ENCODE peak calls at places on chromosome 1, in seven cellular contexts. C is HL-60, Z is AG04450, D is cardiac muscle cell, U is brain microvascular endothelial cell, T is astrocyte of the spinal cord, E is psoas muscle. K is an unnamed sample.

GRCh38 chr1:110176299-110176956 is 26.1 kb downstream of the SLC6A17 start:
- DNase-seq in C (peak), D (peak), E (peak), U (no peak), Z (no peak), T (no peak), K (no peak)

GRCh38 chr1:37752583-37753471 is 12.1 kb downstream of the EPHA10 start:
- DNase-seq in T (no peak), D (peak), Z (no peak), C (no peak), U (peak), E (no peak), K (peak)

GRCh38 chr1:50603274-50604271 is 180.3 kb upstream of the DMRTA2 start:
- DNase-seq in C (no peak), T (peak), D (peak), Z (no peak), E (no peak), U (peak), K (peak)

GRCh38 chr1:150282558-150282958 is 204 bp downstream of the CIART start:
- DNase-seq in E (no peak), Z (no peak), C (no peak), D (no peak), T (no peak), U (no peak), K (no peak)

GRCh38 chr1:7390604-7391000 is 380.5 kb upstream of the VAMP3 start:
- DNase-seq in T (no peak), U (no peak), C (no peak), Z (no peak), D (no peak), E (no peak), K (no peak)

GRCh38 chr1:75079535-75080290 is 54.5 kb upstream of the LHX8 start:
- DNase-seq in D (peak), T (no peak), Z (no peak), C (no peak), U (no peak), E (no peak), K (no peak)

GRCh38 chr1:109980324-109981127 is 4.0 kb upstream of the AHCYL1 start:
- DNase-seq in C (peak), T (no peak), E (no peak), Z (no peak), D (peak), U (no peak), K (no peak)

GRCh38 chr1:193957556-193958095 is 771.2 kb upstream of the B3GALT2 start:
- DNase-seq in Z (no peak), E (no peak), T (no peak), C (no peak), U (no peak), D (no peak), K (no peak)

GRCh38 chr1:100461222-100461621 is 76.7 kb upstream of the GPR88 start:
- DNase-seq in E (peak), D (no peak), Z (no peak), T (no peak), C (no peak), U (no peak), K (no peak)

GRCh38 chr1:156767879-156768608 is 709 bp downstream of the PRCC start:
- DNase-seq in D (peak), T (no peak), U (no peak), Z (no peak), C (peak), E (peak), K (peak)

GRCh38 chr1:156767101-156767878 is at the start of gene PRCC:
- DNase-seq in Z (peak), C (peak), U (peak), E (peak), T (peak), D (peak), K (peak)

GRCh38 chr1:156765664-156766063 is 1.7 kb upstream of the PRCC start:
- DNase-seq in U (no peak), T (no peak), D (no peak), Z (no peak), C (peak), E (no peak), K (no peak)

GRCh38 chr1:156766288-156767100 is 841 bp upstream of the PRCC start:
- DNase-seq in C (no peak), E (no peak), Z (no peak), D (no peak), U (no peak), T (no peak), K (peak)

GRCh38 chr1:156768610-156769295 is 1.4 kb downstream of the PRCC start:
- DNase-seq in D (no peak), T (no peak), C (no peak), E (no peak), U (no peak), Z (no peak), K (no peak)
- H3K4me3 ChIP-seq in D (peak), T (peak), C (peak), E (peak), U (peak), Z (peak), K (peak)

GRCh38 chr1:148264374-148265276 is 112.5 kb upstream of the NBPF11 start:
- DNase-seq in U (peak), T (peak), D (peak), C (no peak), Z (no peak), E (no peak), K (peak)

GRCh38 chr1:148263128-148263905 is 111.2 kb upstream of the NBPF11 start:
- DNase-seq in U (peak), T (peak), E (peak), D (peak), C (peak), Z (no peak), K (peak)

DNA sequence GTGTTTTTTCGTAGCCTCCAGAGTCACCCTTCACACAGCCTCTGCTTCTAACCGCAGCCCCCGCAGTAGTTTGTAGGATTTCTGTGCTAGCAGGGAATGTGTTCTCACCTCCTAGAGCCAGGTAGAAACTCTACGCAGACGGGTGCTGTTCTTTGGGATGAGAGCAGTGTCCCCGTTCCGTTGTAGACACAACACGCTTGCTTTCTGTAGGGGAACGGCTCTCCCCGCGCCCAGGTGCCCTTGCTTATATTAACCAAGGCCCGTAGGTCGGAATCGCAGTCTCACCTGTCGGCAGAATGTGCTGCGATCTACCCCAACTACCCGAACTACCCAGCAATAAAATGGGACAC is 111.8 kb upstream of the NBPF11 start:
- DNase-seq in D (no peak), U (no peak), C (no peak), E (no peak), Z (no peak), T (no peak), K (no peak)
- H3K4me3 ChIP-seq in D (peak), U (peak), C (peak), E (peak), Z (peak), T (peak), K (peak)

GRCh38 chr1:182680901-182681300 is 3.5 kb downstream of the RGS8 start:
- DNase-seq in T (peak), D (no peak), U (no peak), Z (no peak), C (no peak), E (no peak), K (no peak)

GRCh38 chr1:182679684-182680083 is 4.7 kb downstream of the RGS8 start:
- DNase-seq in U (no peak), C (no peak), D (no peak), E (no peak), T (no peak), Z (no peak), K (no peak)

GRCh38 chr1:182680408-182680807 is 4.0 kb downstream of the RGS8 start:
- DNase-seq in Z (no peak), E (no peak), C (no peak), T (no peak), U (no peak), D (no peak), K (no peak)

GRCh38 chr1:182682898-182683501 is 1.4 kb downstream of the RGS8 start:
- DNase-seq in T (no peak), E (no peak), Z (no peak), C (no peak), D (no peak), U (no peak), K (no peak)

GRCh38 chr1:182681516-182681915 is 2.9 kb downstream of the RGS8 start:
- DNase-seq in Z (no peak), D (no peak), E (no peak), T (no peak), C (no peak), U (no peak), K (no peak)
- H3K4me3 ChIP-seq in Z (no peak), D (no peak), E (no peak), T (no peak), C (no peak), U (no peak), K (no peak)

DNA sequence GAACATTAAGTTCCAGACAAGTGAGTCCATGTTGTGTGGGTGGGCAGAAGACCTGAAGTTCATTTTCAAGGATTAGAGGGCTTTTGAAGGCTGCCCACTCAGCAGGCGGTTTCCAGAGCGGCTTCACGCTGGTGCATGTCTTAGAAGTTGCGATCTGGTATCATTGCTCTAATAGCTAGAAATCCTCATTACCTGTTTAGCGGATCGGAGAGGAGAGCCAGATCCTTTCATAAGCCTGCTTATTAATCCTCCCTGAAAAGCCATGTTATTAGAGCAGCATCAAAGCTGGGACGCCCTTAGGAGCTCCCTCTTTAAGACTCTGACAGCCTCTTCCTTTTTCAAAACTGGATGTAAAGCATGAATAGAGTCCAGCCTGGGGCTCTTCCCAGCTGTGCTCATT is 13.8 kb upstream of the CTSE start:
- DNase-seq in D (no peak), U (no peak), C (no peak), E (no peak), T (no peak), Z (no peak), K (no peak)
- H3K4me3 ChIP-seq in D (no peak), U (no peak), C (no peak), E (no peak), T (no peak), Z (no peak), K (no peak)

GRCh38 chr1:155186955-155187891 is 13.6 kb downstream of the TRIM46 start:
- DNase-seq in U (no peak), Z (no peak), C (no peak), T (no peak), D (no peak), E (no peak), K (no peak)
- H3K4me3 ChIP-seq in U (no peak), Z (no peak), C (no peak), T (no peak), D (no peak), E (no peak), K (no peak)

GRCh38 chr1:114035304-114035700 is 56.0 kb downstream of the OLFML3 start:
- DNase-seq in C (no peak), U (no peak), Z (no peak), E (no peak), D (no peak), T (no peak), K (no peak)
- H3K4me3 ChIP-seq in C (no peak), U (no peak), Z (no peak), E (no peak), D (no peak), T (no peak), K (no peak)

GRCh38 chr1:165841582-165842362 is 14.4 kb downstream of the UCK2 start:
- DNase-seq in Z (no peak), C (no peak), T (peak), U (peak), E (no peak), D (no peak), K (peak)
- H3K4me3 ChIP-seq in Z (no peak), C (no peak), T (no peak), U (no peak), E (no peak), D (no peak), K (no peak)

DNA sequence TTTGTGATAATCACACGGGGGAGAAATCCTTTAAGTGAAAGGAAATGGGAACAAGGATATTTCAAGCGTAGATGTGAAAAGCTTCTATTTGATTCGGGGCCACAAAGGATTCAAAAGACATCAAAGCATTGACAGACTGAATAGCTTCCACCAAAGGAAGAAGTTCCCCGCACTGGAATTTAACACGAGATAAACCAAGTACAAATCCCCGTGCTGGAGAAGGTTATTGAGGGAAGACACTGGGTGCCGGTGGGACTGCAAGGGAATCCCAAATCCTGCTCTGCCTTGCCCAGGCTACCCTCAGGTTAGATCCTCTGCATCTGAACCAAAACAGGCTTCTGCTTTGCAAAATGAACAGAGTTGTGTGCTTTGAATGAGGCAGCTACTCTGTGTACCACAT is 566.9 kb downstream of the NPHP4 start:
- DNase-seq in C (no peak), E (no peak), D (no peak), U (no peak), T (no peak), Z (no peak), K (no peak)
- H3K4me3 ChIP-seq in C (no peak), E (no peak), D (no peak), U (no peak), T (no peak), Z (no peak), K (no peak)

DNA sequence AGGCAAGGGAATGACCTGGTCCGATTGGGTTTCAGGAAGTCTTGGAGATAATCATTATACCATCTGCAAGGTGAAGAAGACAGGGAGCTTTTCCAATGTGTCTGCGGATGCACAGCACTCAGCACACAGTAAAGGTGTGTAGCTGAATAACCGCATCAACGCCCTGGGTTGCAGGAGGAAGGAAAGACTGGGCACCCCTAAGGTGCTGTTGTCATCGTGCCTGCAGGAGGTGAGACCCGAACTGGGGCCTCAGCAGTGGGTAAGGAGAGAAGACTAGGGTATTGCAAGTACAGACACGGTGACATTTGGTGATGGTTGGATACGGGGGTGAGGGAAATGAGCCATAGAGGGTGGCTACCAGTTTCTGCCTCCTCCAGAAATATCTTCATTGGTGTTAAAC is 1.1 kb upstream of the TRIM62 start:
- DNase-seq in E (no peak), U (no peak), T (no peak), Z (no peak), D (no peak), C (no peak), K (no peak)
- H3K4me3 ChIP-seq in E (no peak), U (no peak), T (no peak), Z (no peak), D (no peak), C (no peak), K (no peak)